ENCODE peak calls at places on chromosome 1, in seven cellular contexts. I, J, X, T, M, P and Z are unnamed samples.

GRCh38 chr1:234617135-234617985 is 7.4 kb upstream of the IRF2BP2 start:
- DNase-seq in X (peak), T (no peak), M (no peak), I (peak), J (no peak), P (no peak), Z (no peak)

GRCh38 chr1:1596493-1597274 is 3.3 kb downstream of the FNDC10 start:
- DNase-seq in J (no peak), I (no peak), M (no peak), T (no peak), X (no peak), P (no peak), Z (no peak)

GRCh38 chr1:183273300-183273699 is 87.2 kb downstream of the LAMC2 start:
- DNase-seq in M (no peak), J (no peak), T (no peak), X (no peak), P (no peak), I (peak), Z (no peak)

GRCh38 chr1:101191049-101191448 is 45.8 kb upstream of the S1PR1 start:
- DNase-seq in J (no peak), T (no peak), P (no peak), X (no peak), I (no peak), M (no peak), Z (no peak)

GRCh38 chr1:241654641-241655040 is 2.6 kb downstream of the WDR64 start:
- DNase-seq in P (no peak), I (no peak), T (no peak), J (no peak), M (no peak), X (no peak), Z (no peak)

GRCh38 chr1:193486671-193487229 is 300.3 kb upstream of the B3GALT2 start:
- DNase-seq in J (no peak), X (peak), M (no peak), P (no peak), I (peak), T (no peak), Z (no peak)

GRCh38 chr1:99613716-99614115 is 32.2 kb upstream of the PALMD start:
- DNase-seq in P (no peak), J (no peak), M (no peak), T (no peak), I (no peak), X (peak), Z (no peak)

GRCh38 chr1:42479621-42480020 is 16.5 kb downstream of the CCDC30 start:
- DNase-seq in X (peak), M (no peak), I (no peak), P (peak), J (no peak), T (no peak), Z (no peak)

GRCh38 chr1:233639611-233640010 is 25.7 kb downstream of the KCNK1 start:
- DNase-seq in X (peak), M (no peak), J (no peak), P (no peak), I (no peak), T (no peak), Z (no peak)

GRCh38 chr1:154442006-154442740 is 37.0 kb downstream of the IL6R start:
- DNase-seq in X (no peak), M (no peak), J (no peak), I (peak), P (no peak), T (no peak), Z (no peak)

GRCh38 chr1:152442765-152443164 is 28.7 kb upstream of the CRNN start:
- DNase-seq in J (no peak), T (no peak), X (no peak), I (peak), P (no peak), M (no peak), Z (no peak)

GRCh38 chr1:223137402-223138100 is 5.5 kb downstream of the TLR5 start:
- DNase-seq in X (peak), T (no peak), J (no peak), I (peak), P (no peak), M (no peak), Z (no peak)

GRCh38 chr1:27026621-27027574 is 14.2 kb upstream of the TENT5B start:
- DNase-seq in M (no peak), P (no peak), I (peak), T (no peak), X (peak), J (no peak), Z (peak)

GRCh38 chr1:218499021-218499691 is 154.0 kb downstream of the TGFB2 start:
- DNase-seq in I (peak), P (no peak), J (no peak), T (no peak), M (no peak), X (peak), Z (peak)

GRCh38 chr1:31216016-31216415 is 23.7 kb downstream of the NKAIN1 start:
- DNase-seq in X (peak), P (no peak), T (no peak), J (peak), I (peak), M (peak), Z (no peak)

GRCh38 chr1:241972703-241973375 is 15.3 kb downstream of the BECN2 start:
- DNase-seq in J (no peak), X (peak), P (no peak), T (no peak), M (no peak), I (peak), Z (peak)

GRCh38 chr1:198932351-198932991 is 293.6 kb downstream of the PTPRC start:
- DNase-seq in J (no peak), I (no peak), T (no peak), P (no peak), X (peak), M (no peak), Z (no peak)

GRCh38 chr1:18090636-18091035 is 17.0 kb upstream of the IGSF21 start:
- DNase-seq in I (no peak), J (no peak), X (no peak), P (no peak), M (no peak), T (no peak), Z (no peak)

GRCh38 chr1:224498574-224499170 is 64.1 kb upstream of the WDR26 start:
- DNase-seq in X (peak), T (no peak), P (no peak), I (peak), M (no peak), J (no peak), Z (no peak)

GRCh38 chr1:193281894-193282293 is 95.5 kb upstream of the B3GALT2 start:
- DNase-seq in J (no peak), P (no peak), I (no peak), M (no peak), T (no peak), X (no peak), Z (no peak)

GRCh38 chr1:156371553-156372264 is 2.7 kb downstream of the RHBG start:
- DNase-seq in T (no peak), J (peak), X (peak), M (no peak), I (peak), P (no peak), Z (no peak)

GRCh38 chr1:247096958-247097357 is 7.2 kb downstream of the ZNF669 start:
- DNase-seq in J (no peak), X (no peak), P (no peak), M (no peak), T (no peak), I (no peak), Z (no peak)

GRCh38 chr1:29197590-29197924 is 15.9 kb upstream of the SRSF4 start:
- DNase-seq in I (peak), T (no peak), X (peak), M (no peak), J (no peak), P (peak), Z (no peak)

GRCh38 chr1:88729297-88729696 is 45.2 kb downstream of the PKN2 start:
- DNase-seq in I (no peak), X (no peak), T (no peak), J (no peak), M (no peak), P (no peak), Z (no peak)

GRCh38 chr1:26701266-26701994 is 5.6 kb downstream of the ARID1A start:
- DNase-seq in I (no peak), M (no peak), J (no peak), P (no peak), X (peak), T (no peak), Z (no peak)

GRCh38 chr1:48035371-48036141 is 38.4 kb upstream of the TRABD2B start:
- DNase-seq in M (no peak), J (no peak), X (no peak), T (peak), P (no peak), I (no peak), Z (no peak)

GRCh38 chr1:49906365-49906764 is 117.4 kb downstream of the AGBL4 start:
- DNase-seq in J (no peak), X (no peak), M (no peak), T (no peak), I (no peak), P (no peak), Z (no peak)

GRCh38 chr1:173341307-173341706 is 134.2 kb upstream of the TNFSF4 start:
- DNase-seq in J (no peak), P (no peak), X (peak), I (peak), T (no peak), M (no peak), Z (peak)

GRCh38 chr1:63615809-63616420 is 22.7 kb downstream of the PGM1 start:
- DNase-seq in I (peak), X (peak), P (peak), M (no peak), J (no peak), T (no peak), Z (no peak)

GRCh38 chr1:114207635-114208034 is 54.0 kb upstream of the SYT6 start:
- DNase-seq in I (no peak), T (no peak), M (no peak), P (no peak), X (no peak), J (no peak), Z (no peak)

GRCh38 chr1:205921559-205921887 is 21.7 kb downstream of the SLC26A9 start:
- DNase-seq in P (no peak), I (no peak), X (no peak), T (peak), J (no peak), M (no peak), Z (no peak)

GRCh38 chr1:30856260-30856790 is 52.2 kb downstream of the SDC3 start:
- DNase-seq in I (peak), J (no peak), T (no peak), X (peak), M (no peak), P (no peak), Z (no peak)

GRCh38 chr1:203197625-203198024 is 11.1 kb upstream of the CHI3L1 start:
- DNase-seq in J (no peak), M (no peak), I (peak), T (no peak), X (peak), P (no peak), Z (no peak)

GRCh38 chr1:48873944-48874343 is 97.3 kb upstream of the BEND5 start:
- DNase-seq in P (no peak), T (no peak), J (no peak), I (no peak), M (no peak), X (no peak), Z (no peak)

GRCh38 chr1:41431490-41432350 is 52.8 kb downstream of the EDN2 start:
- DNase-seq in X (no peak), I (no peak), P (no peak), M (no peak), T (no peak), J (peak), Z (no peak)

GRCh38 chr1:24888061-24888970 is 41.8 kb downstream of the RUNX3 start:
- DNase-seq in P (no peak), J (no peak), X (no peak), I (no peak), T (peak), M (no peak), Z (no peak)

GRCh38 chr1:171457412-171457811 is 27.9 kb upstream of the PRRC2C start:
- DNase-seq in P (no peak), T (no peak), I (peak), J (no peak), X (peak), M (no peak), Z (no peak)

GRCh38 chr1:116943438-116943837 is 33.7 kb downstream of the PTGFRN start:
- DNase-seq in J (no peak), P (no peak), M (no peak), T (no peak), X (no peak), I (no peak), Z (no peak)

GRCh38 chr1:64984737-64985136 is 18.4 kb upstream of the JAK1 start:
- DNase-seq in I (no peak), M (no peak), X (no peak), T (no peak), J (no peak), P (no peak), Z (no peak)

GRCh38 chr1:209870151-209870831 is 42.5 kb downstream of the UTP25 start:
- DNase-seq in X (peak), T (no peak), M (no peak), J (no peak), I (no peak), P (no peak), Z (no peak)

GRCh38 chr1:209873067-209873810 is 45.5 kb downstream of the UTP25 start:
- DNase-seq in T (no peak), J (no peak), M (no peak), X (peak), I (peak), P (no peak), Z (no peak)

GRCh38 chr1:209869242-209870149 is 41.7 kb downstream of the UTP25 start:
- DNase-seq in T (no peak), J (no peak), P (no peak), I (peak), M (no peak), X (no peak), Z (no peak)

GRCh38 chr1:209871006-209871405 is 43.2 kb downstream of the UTP25 start:
- DNase-seq in T (no peak), M (no peak), P (no peak), X (no peak), J (no peak), I (no peak), Z (no peak)

GRCh38 chr1:209871430-209871829 is 43.7 kb downstream of the UTP25 start:
- DNase-seq in P (no peak), M (no peak), T (no peak), X (no peak), I (no peak), J (no peak), Z (no peak)
- H3K4me3 ChIP-seq in P (no peak), M (no peak), T (no peak), X (no peak), I (no peak), J (no peak), Z (no peak)

GRCh38 chr1:84603223-84603622 is 29.0 kb upstream of the CTBS start:
- DNase-seq in J (no peak), I (peak), X (peak), P (no peak), T (no peak), M (no peak), Z (no peak)

GRCh38 chr1:84606977-84607376 is 32.7 kb upstream of the CTBS start:
- DNase-seq in P (no peak), X (no peak), I (no peak), M (no peak), J (no peak), T (no peak), Z (no peak)

GRCh38 chr1:84600796-84601195 is 26.6 kb upstream of the CTBS start:
- DNase-seq in J (no peak), T (no peak), X (no peak), P (no peak), I (no peak), M (no peak), Z (no peak)

GRCh38 chr1:84603941-84604830 is 29.9 kb upstream of the CTBS start:
- DNase-seq in M (no peak), X (peak), I (peak), P (no peak), J (peak), T (no peak), Z (peak)

DNA sequence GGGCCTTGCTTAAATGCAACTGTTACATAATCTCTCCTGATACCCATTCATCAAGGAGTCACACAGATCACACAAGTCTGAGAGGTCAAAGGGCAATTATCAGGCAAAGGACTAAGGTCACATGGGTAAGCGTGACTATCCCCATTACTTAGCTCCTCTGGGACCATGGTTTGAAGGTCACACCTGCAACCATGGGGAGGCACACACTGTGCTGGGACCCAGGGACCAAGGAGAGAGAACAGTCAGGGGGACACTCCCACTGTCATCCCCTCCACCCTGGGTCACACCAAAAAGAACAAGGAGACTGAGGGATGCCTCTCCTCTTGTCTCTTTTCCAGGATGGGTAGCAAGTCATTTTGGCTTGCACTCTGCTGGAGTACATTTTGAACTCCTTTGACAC is 30.9 kb upstream of the CTBS start:
- DNase-seq in M (no peak), T (no peak), I (no peak), J (no peak), P (no peak), X (no peak), Z (no peak)
- H3K4me3 ChIP-seq in M (no peak), T (no peak), I (no peak), J (no peak), P (no peak), X (no peak), Z (no peak)

GRCh38 chr1:230066036-230066435 is 1.0 kb upstream of the GALNT2 start:
- DNase-seq in I (no peak), P (no peak), M (no peak), X (no peak), J (no peak), T (no peak), Z (no peak)
- H3K4me3 ChIP-seq in I (no peak), P (peak), M (peak), X (peak), J (peak), T (peak), Z (no peak)

DNA sequence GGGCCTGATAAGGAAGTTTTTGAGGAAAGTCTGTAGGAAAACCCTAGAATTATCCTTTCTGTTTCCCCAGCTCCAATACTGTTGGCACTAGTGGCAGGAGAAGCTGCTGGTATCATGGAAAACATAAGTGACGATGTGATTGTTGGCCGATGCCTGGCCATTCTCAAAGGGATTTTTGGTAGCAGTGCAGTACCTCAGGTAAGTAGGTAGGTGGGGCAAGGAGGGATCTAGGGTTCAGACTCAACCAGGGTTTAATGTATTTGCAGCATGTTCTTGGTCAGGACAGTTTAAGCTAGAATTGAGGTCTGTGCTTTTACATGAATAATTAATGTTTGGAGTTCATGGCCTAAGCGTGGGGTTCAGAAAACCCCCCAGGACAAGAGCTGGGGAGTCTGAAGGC is 62.1 kb downstream of the KDM1A start:
- DNase-seq in X (peak), P (peak), I (no peak), T (no peak), J (no peak), M (no peak), Z (no peak)
- H3K4me3 ChIP-seq in X (no peak), P (no peak), I (no peak), T (no peak), J (no peak), M (no peak), Z (no peak)

GRCh38 chr1:112719706-112720105 is 4.6 kb upstream of the PPM1J start:
- DNase-seq in J (no peak), M (no peak), I (no peak), T (peak), P (no peak), X (no peak), Z (no peak)

GRCh38 chr1:112718691-112719418 is 3.7 kb upstream of the PPM1J start:
- DNase-seq in T (peak), P (peak), I (peak), M (peak), X (peak), J (peak), Z (no peak)

GRCh38 chr1:112723511-112723839 is 8.3 kb upstream of the PPM1J start:
- DNase-seq in I (no peak), J (no peak), P (no peak), T (peak), X (no peak), M (no peak), Z (no peak)

GRCh38 chr1:112721966-112722524 is 6.9 kb upstream of the PPM1J start:
- DNase-seq in M (no peak), T (peak), J (no peak), I (no peak), P (no peak), X (no peak), Z (no peak)

GRCh38 chr1:112722601-112723510 is 7.7 kb upstream of the PPM1J start:
- DNase-seq in M (no peak), J (no peak), I (peak), P (no peak), T (peak), X (peak), Z (no peak)
- H3K4me3 ChIP-seq in M (peak), J (peak), I (no peak), P (no peak), T (peak), X (peak), Z (no peak)

GRCh38 chr1:162400790-162401189 is 11.1 kb downstream of the SH2D1B start:
- DNase-seq in T (no peak), J (no peak), I (no peak), M (no peak), P (no peak), X (no peak), Z (no peak)

GRCh38 chr1:162397943-162398560 is 13.9 kb downstream of the SH2D1B start:
- DNase-seq in T (no peak), M (no peak), J (no peak), X (no peak), I (no peak), P (no peak), Z (no peak)

GRCh38 chr1:162396201-162396906 is 14.8 kb downstream of the C1orf226 start:
- DNase-seq in X (no peak), P (no peak), T (no peak), I (no peak), J (no peak), M (no peak), Z (no peak)

GRCh38 chr1:162397039-162397448 is 14.9 kb downstream of the SH2D1B start:
- DNase-seq in P (no peak), M (no peak), T (no peak), I (peak), J (no peak), X (peak), Z (no peak)

GRCh38 chr1:162398999-162399580 is 12.8 kb downstream of the SH2D1B start:
- DNase-seq in P (no peak), X (no peak), I (no peak), J (no peak), M (no peak), T (no peak), Z (no peak)
- H3K4me3 ChIP-seq in P (no peak), X (no peak), I (no peak), J (no peak), M (no peak), T (no peak), Z (no peak)

GRCh38 chr1:46199233-46199749 is 1.1 kb upstream of the POMGNT1 start:
- DNase-seq in I (no peak), M (no peak), J (no peak), T (no peak), P (no peak), X (no peak), Z (no peak)
- H3K4me3 ChIP-seq in I (no peak), M (peak), J (peak), T (peak), P (peak), X (peak), Z (no peak)

GRCh38 chr1:150008699-150009098 is 1.8 kb downstream of the OTUD7B start:
- DNase-seq in M (no peak), X (no peak), J (no peak), T (no peak), P (no peak), I (no peak), Z (no peak)
- H3K4me3 ChIP-seq in M (peak), X (peak), J (peak), T (peak), P (peak), I (peak), Z (peak)

GRCh38 chr1:38728176-38728908 is 131.2 kb downstream of the RRAGC start:
- DNase-seq in P (no peak), X (peak), M (peak), T (no peak), J (peak), I (peak), Z (no peak)
- H3K4me3 ChIP-seq in P (no peak), X (no peak), M (no peak), T (no peak), J (peak), I (no peak), Z (no peak)

DNA sequence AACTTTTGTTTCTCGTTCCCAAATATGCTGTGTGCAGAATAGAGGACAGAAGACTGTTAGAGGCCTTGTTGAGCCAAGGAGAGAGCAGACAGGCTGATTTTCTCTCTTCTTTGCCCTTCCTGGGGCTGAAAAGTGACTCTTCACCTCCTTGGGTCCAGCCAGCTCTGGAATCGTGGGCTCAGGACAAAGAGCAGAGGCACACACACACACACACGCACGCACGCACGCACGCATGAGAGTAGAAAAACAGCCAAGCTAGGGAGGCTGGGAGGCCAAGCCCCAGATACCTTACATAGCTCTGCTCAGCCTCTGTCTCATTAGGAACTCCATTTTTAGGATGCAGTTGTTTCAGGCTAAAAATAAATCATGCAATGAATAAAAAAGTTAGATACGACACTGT is at the start of gene CASQ2:
- DNase-seq in J (peak), I (no peak), X (no peak), T (no peak), M (peak), P (no peak), Z (no peak)
- H3K4me3 ChIP-seq in J (peak), I (no peak), X (no peak), T (no peak), M (peak), P (no peak), Z (no peak)